ENCODE peak calls at places on chromosome 20, in eight cellular contexts. C, I, D, L, K, F, O and U are unnamed samples.

GRCh38 chr20:15917333-15917732 is 655.9 kb downstream of the KIF16B start:
- DNase-seq in C (no peak), I (no peak), D (no peak), L (no peak), K (no peak), F (no peak), O (no peak), U (no peak)

GRCh38 chr20:40442181-40442963 is 246.7 kb downstream of the MAFB start:
- DNase-seq in C (peak), I (peak), D (no peak), L (no peak), K (peak), F (peak), O (no peak), U (peak)

GRCh38 chr20:61251529-61252393 is at the start of gene CDH4:
- DNase-seq in C (no peak), I (no peak), D (no peak), L (no peak), K (no peak), F (peak), O (no peak), U (peak)

GRCh38 chr20:54980321-54980960 is 505.0 kb downstream of the DOK5 start:
- DNase-seq in C (no peak), I (peak), D (no peak), L (no peak), K (no peak), F (no peak), O (no peak), U (peak)

GRCh38 chr20:43442310-43442880 is 15.3 kb upstream of the SRSF6 start:
- DNase-seq in C (peak), I (peak), D (no peak), L (no peak), K (no peak), F (no peak), O (no peak), U (peak)

GRCh38 chr20:13139459-13140150 is 81.5 kb upstream of the ISM1 start:
- DNase-seq in C (no peak), I (peak), D (no peak), L (no peak), K (no peak), F (no peak), O (no peak), U (peak)

GRCh38 chr20:19976595-19977372 is 40.4 kb upstream of the NAA20 start:
- DNase-seq in C (peak), I (peak), D (no peak), L (no peak), K (peak), F (no peak), O (peak), U (peak)

GRCh38 chr20:1308067-1308701 is 20.8 kb downstream of the SDCBP2 start:
- DNase-seq in C (no peak), I (no peak), D (no peak), L (no peak), K (no peak), F (no peak), O (no peak), U (no peak)

GRCh38 chr20:35307666-35308653 is 15.7 kb upstream of the FAM83C start:
- DNase-seq in C (peak), I (peak), D (no peak), L (no peak), K (peak), F (no peak), O (peak), U (peak)

GRCh38 chr20:23305098-23305497 is 45.5 kb upstream of the NXT1 start:
- DNase-seq in C (peak), I (no peak), D (no peak), L (no peak), K (no peak), F (no peak), O (no peak), U (peak)

GRCh38 chr20:32823078-32823477 is 3.3 kb downstream of the MAPRE1 start:
- DNase-seq in C (peak), I (peak), D (no peak), L (peak), K (peak), F (no peak), O (no peak), U (peak)

GRCh38 chr20:6714202-6714800 is 53.2 kb upstream of the BMP2 start:
- DNase-seq in C (no peak), I (peak), D (no peak), L (no peak), K (no peak), F (peak), O (no peak), U (no peak)

GRCh38 chr20:1952737-1953530 is 40.9 kb downstream of the PDYN start:
- DNase-seq in C (no peak), I (no peak), D (no peak), L (no peak), K (no peak), F (no peak), O (no peak), U (no peak)

GRCh38 chr20:62238569-62239277 is 402 bp downstream of the OSBPL2 start:
- DNase-seq in C (no peak), I (no peak), D (no peak), L (no peak), K (no peak), F (peak), O (no peak), U (peak)

GRCh38 chr20:23441850-23442313 is 2.4 kb downstream of the CSTL1 start:
- DNase-seq in C (peak), I (peak), D (peak), L (peak), K (peak), F (peak), O (peak), U (peak)

GRCh38 chr20:61497029-61497627 is 245.1 kb downstream of the CDH4 start:
- DNase-seq in C (no peak), I (no peak), D (no peak), L (no peak), K (no peak), F (no peak), O (no peak), U (no peak)

GRCh38 chr20:48236001-48236400 is 450.7 kb upstream of the SULF2 start:
- DNase-seq in C (no peak), I (no peak), D (no peak), L (no peak), K (no peak), F (no peak), O (no peak), U (no peak)

GRCh38 chr20:62733250-62733842 is 24.7 kb downstream of the NTSR1 start:
- DNase-seq in C (no peak), I (no peak), D (no peak), L (no peak), K (peak), F (no peak), O (no peak), U (no peak)

GRCh38 chr20:44643596-44644383 is 7.7 kb downstream of the ADA start:
- DNase-seq in C (peak), I (peak), D (peak), L (no peak), K (peak), F (peak), O (peak), U (peak)
- H3K4me3 ChIP-seq in C (no peak), I (no peak), D (no peak), L (no peak), K (no peak), F (no peak), O (no peak), U (no peak)

GRCh38 chr20:52476074-52476751 is 284.6 kb upstream of the ZFP64 start:
- DNase-seq in C (no peak), I (no peak), D (no peak), L (no peak), K (no peak), F (no peak), O (no peak), U (no peak)

GRCh38 chr20:52483382-52483781 is 291.8 kb upstream of the ZFP64 start:
- DNase-seq in C (no peak), I (no peak), D (no peak), L (no peak), K (no peak), F (no peak), O (no peak), U (no peak)

GRCh38 chr20:52484438-52484837 is 292.9 kb upstream of the ZFP64 start:
- DNase-seq in C (no peak), I (peak), D (no peak), L (peak), K (no peak), F (no peak), O (no peak), U (peak)

GRCh38 chr20:52481443-52481842 is 289.9 kb upstream of the ZFP64 start:
- DNase-seq in C (peak), I (no peak), D (no peak), L (no peak), K (no peak), F (no peak), O (no peak), U (peak)

DNA sequence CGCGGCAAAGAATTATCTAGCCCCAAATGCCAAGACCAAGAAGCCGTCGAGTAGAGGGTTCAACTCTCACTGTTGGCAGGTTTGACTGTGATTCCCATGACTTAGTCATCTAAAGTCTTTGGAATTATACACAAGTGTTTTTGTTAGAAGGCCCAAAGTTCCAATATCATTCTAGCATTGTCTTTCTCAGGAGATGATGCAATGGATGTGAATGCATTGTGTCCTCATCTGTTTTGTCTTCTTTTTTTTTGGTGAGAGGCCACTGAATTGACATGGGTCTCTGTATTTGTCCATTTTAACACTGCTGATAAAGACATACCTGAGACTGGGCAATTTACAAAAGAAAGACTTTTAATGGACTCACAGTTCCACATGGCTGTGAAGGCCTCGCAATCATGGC is 290.5 kb upstream of the ZFP64 start:
- DNase-seq in C (no peak), I (no peak), D (no peak), L (no peak), K (no peak), F (no peak), O (no peak), U (no peak)
- TF ChIP-seq CTCF in C (no peak), I (no peak), D (no peak), L (no peak), K (no peak), F (no peak), O (no peak), U (no peak)

GRCh38 chr20:24892931-24893330 is 56.1 kb upstream of the CST7 start:
- DNase-seq in C (no peak), I (no peak), D (no peak), L (no peak), K (no peak), F (no peak), O (no peak), U (no peak)

GRCh38 chr20:24894488-24894887 is 54.6 kb upstream of the CST7 start:
- DNase-seq in C (no peak), I (no peak), D (no peak), L (no peak), K (no peak), F (no peak), O (no peak), U (no peak)

GRCh38 chr20:24890286-24890685 is 58.8 kb upstream of the CST7 start:
- DNase-seq in C (no peak), I (no peak), D (no peak), L (no peak), K (no peak), F (no peak), O (no peak), U (no peak)

GRCh38 chr20:24892522-24892921 is 56.5 kb upstream of the CST7 start:
- DNase-seq in C (no peak), I (no peak), D (no peak), L (no peak), K (no peak), F (no peak), O (no peak), U (no peak)

GRCh38 chr20:24891546-24892393 is 57.3 kb upstream of the CST7 start:
- DNase-seq in C (no peak), I (no peak), D (no peak), L (no peak), K (no peak), F (no peak), O (no peak), U (no peak)
- H3K4me3 ChIP-seq in C (no peak), I (no peak), D (no peak), L (no peak), K (no peak), F (no peak), O (no peak), U (no peak)

DNA sequence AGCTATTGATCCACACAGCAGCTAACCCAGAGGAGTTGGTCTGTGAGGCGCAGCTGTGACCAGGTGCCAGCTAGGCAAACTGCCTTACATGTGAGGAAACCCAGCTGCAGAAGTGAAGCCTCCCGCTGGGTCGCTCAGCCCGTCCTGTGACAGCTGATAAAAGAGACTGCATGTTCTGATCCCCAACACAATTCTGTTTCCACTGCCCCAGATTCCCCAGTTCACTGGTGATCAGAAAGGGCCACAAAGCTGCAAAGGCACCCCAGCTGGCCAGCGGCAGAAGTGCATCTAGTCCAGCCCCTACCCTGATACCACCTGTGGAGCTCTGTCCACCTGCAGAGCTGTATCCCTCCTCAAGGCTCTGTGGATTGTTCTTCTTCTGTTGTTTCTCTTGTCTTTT is 64.5 kb downstream of the CTNNBL1 start:
- DNase-seq in C (no peak), I (no peak), D (no peak), L (no peak), K (no peak), F (no peak), O (no peak), U (no peak)
- TF ChIP-seq CTCF in C (no peak), I (peak), D (no peak), L (peak), K (no peak), F (peak), O (no peak), U (peak)

GRCh38 chr20:50928469-50928868 is 2.8 kb downstream of the ADNP start:
- DNase-seq in C (no peak), I (no peak), D (no peak), L (no peak), K (no peak), F (no peak), O (no peak), U (no peak)
- H3K4me3 ChIP-seq in C (no peak), I (no peak), D (no peak), L (peak), K (no peak), F (no peak), O (no peak), U (peak)

GRCh38 chr20:37542281-37542680 is 14.6 kb upstream of the BLCAP start:
- DNase-seq in C (no peak), I (peak), D (no peak), L (no peak), K (no peak), F (peak), O (no peak), U (peak)

GRCh38 chr20:37547912-37548311 is 20.2 kb upstream of the BLCAP start:
- DNase-seq in C (no peak), I (no peak), D (no peak), L (no peak), K (no peak), F (no peak), O (no peak), U (no peak)

GRCh38 chr20:37544386-37544785 is 16.7 kb upstream of the BLCAP start:
- DNase-seq in C (no peak), I (no peak), D (no peak), L (no peak), K (peak), F (no peak), O (no peak), U (no peak)

GRCh38 chr20:37543828-37544227 is 16.2 kb upstream of the BLCAP start:
- DNase-seq in C (peak), I (peak), D (no peak), L (no peak), K (no peak), F (no peak), O (no peak), U (peak)

GRCh38 chr20:37545516-37545915 is 17.8 kb upstream of the BLCAP start:
- DNase-seq in C (no peak), I (peak), D (no peak), L (no peak), K (no peak), F (no peak), O (no peak), U (no peak)
- TF ChIP-seq CTCF in C (no peak), I (no peak), D (no peak), L (no peak), K (no peak), F (no peak), O (no peak), U (no peak)

GRCh38 chr20:57401565-57401918 is 10.3 kb downstream of the RBM38 start:
- DNase-seq in C (no peak), I (no peak), D (no peak), L (no peak), K (no peak), F (no peak), O (no peak), U (no peak)

GRCh38 chr20:57400821-57401564 is 9.8 kb downstream of the RBM38 start:
- DNase-seq in C (no peak), I (no peak), D (no peak), L (no peak), K (no peak), F (no peak), O (no peak), U (no peak)

GRCh38 chr20:57398901-57399535 is 7.8 kb downstream of the RBM38 start:
- DNase-seq in C (no peak), I (no peak), D (no peak), L (no peak), K (no peak), F (no peak), O (no peak), U (no peak)

GRCh38 chr20:57399587-57400261 is 8.5 kb downstream of the RBM38 start:
- DNase-seq in C (no peak), I (no peak), D (no peak), L (no peak), K (no peak), F (no peak), O (peak), U (peak)

GRCh38 chr20:57400262-57400701 is 9.1 kb downstream of the RBM38 start:
- DNase-seq in C (no peak), I (no peak), D (no peak), L (no peak), K (no peak), F (no peak), O (no peak), U (no peak)
- H3K4me3 ChIP-seq in C (no peak), I (no peak), D (peak), L (no peak), K (no peak), F (no peak), O (no peak), U (no peak)